ENCODE peak calls at places on chromosome 21, in eight cellular contexts. U is mammary epithelial cell, V is A549, T is left ventricle myocardium inferior, W is keratinocyte, S is gastrocnemius medialis, H is iPS DF 6.9, D is MM.1S. O is an unnamed sample. For H3K4me1, the result is how much of the 10 kb centered on the place peaks cover.

GRCh38 chr21:45525153-45525909 is 16.9 kb downstream of the SLC19A1 start:
- DNase-seq in U (no peak), V (no peak), T (peak), W (no peak), S (no peak), H (no peak), D (no peak), O (peak)

GRCh38 chr21:36038701-36039497 is 21.4 kb downstream of the SETD4 start:
- DNase-seq in U (no peak), V (no peak), T (no peak), W (no peak), S (no peak), H (no peak), D (peak), O (no peak)

GRCh38 chr21:32348604-32349332 is 44.0 kb downstream of the URB1 start:
- DNase-seq in U (no peak), V (no peak), T (no peak), W (no peak), S (no peak), H (no peak), D (no peak), O (no peak)

GRCh38 chr21:44969965-44970755 is 30.3 kb downstream of the SLX9 start:
- DNase-seq in U (no peak), V (no peak), T (no peak), W (no peak), S (no peak), H (no peak), D (no peak), O (no peak)

GRCh38 chr21:25639922-25640670 is 1.0 kb downstream of the JAM2 start:
- DNase-seq in U (no peak), V (no peak), T (peak), W (no peak), S (no peak), H (no peak), D (no peak), O (no peak)

GRCh38 chr21:25831300-25831699 is 96.5 kb downstream of the GABPA start:
- DNase-seq in U (no peak), V (no peak), T (no peak), W (no peak), S (no peak), H (no peak), D (no peak), O (no peak)

GRCh38 chr21:22900511-22900910 is 1902.3 kb downstream of the NCAM2 start:
- DNase-seq in U (no peak), V (no peak), T (no peak), W (no peak), S (no peak), H (no peak), D (no peak), O (no peak)

GRCh38 chr21:42923553-42924432 is 1.6 kb downstream of the ERVH48-1 start:
- DNase-seq in U (peak), V (peak), T (peak), W (peak), S (peak), H (peak), D (peak), O (peak)

GRCh38 chr21:44489962-44490361 is 34.7 kb downstream of the LRRC3 start:
- DNase-seq in U (no peak), V (no peak), T (no peak), W (no peak), S (no peak), H (no peak), D (no peak), O (no peak)

GRCh38 chr21:33622253-33622652 is 19.3 kb downstream of the CRYZL1 start:
- DNase-seq in U (no peak), V (no peak), T (no peak), W (no peak), S (no peak), H (no peak), D (no peak), O (no peak)

GRCh38 chr21:17427831-17428483 is 84.9 kb upstream of the CXADR start:
- DNase-seq in U (no peak), V (no peak), T (no peak), W (no peak), S (no peak), H (no peak), D (no peak), O (no peak)

GRCh38 chr21:45415188-45415942 is 10.4 kb downstream of the COL18A1 start:
- DNase-seq in U (no peak), V (no peak), T (peak), W (no peak), S (no peak), H (no peak), D (no peak), O (no peak)

GRCh38 chr21:33402011-33402979 is 918 bp upstream of the IFNGR2 start:
- DNase-seq in U (peak), V (no peak), T (peak), W (no peak), S (peak), H (no peak), D (no peak), O (peak)

GRCh38 chr21:21096956-21097355 is 98.7 kb downstream of the NCAM2 start:
- DNase-seq in U (no peak), V (no peak), T (no peak), W (no peak), S (no peak), H (no peak), D (no peak), O (no peak)

GRCh38 chr21:32580949-32581348 is 4.4 kb downstream of the TCP10L start:
- DNase-seq in U (no peak), V (no peak), T (no peak), W (no peak), S (no peak), H (no peak), D (no peak), O (no peak)

GRCh38 chr21:43812139-43812821 is 22.9 kb downstream of the RRP1 start:
- DNase-seq in U (peak), V (no peak), T (no peak), W (peak), S (peak), H (no peak), D (no peak), O (no peak)

GRCh38 chr21:44677881-44678280 is 4.1 kb downstream of the KRTAP12-1 start:
- DNase-seq in U (no peak), V (no peak), T (no peak), W (no peak), S (no peak), H (no peak), D (no peak), O (no peak)

GRCh38 chr21:43312751-43313169 is 114.2 kb downstream of the SIK1 start:
- DNase-seq in U (no peak), V (no peak), T (no peak), W (no peak), S (no peak), H (no peak), D (peak), O (no peak)

GRCh38 chr21:43865471-43866181 is 603 bp downstream of the AGPAT3 start:
- DNase-seq in U (peak), V (no peak), T (peak), W (no peak), S (no peak), H (no peak), D (peak), O (no peak)

GRCh38 chr21:36640260-36641244 is 58.4 kb upstream of the SIM2 start:
- DNase-seq in U (no peak), V (no peak), T (no peak), W (no peak), S (no peak), H (no peak), D (no peak), O (no peak)

GRCh38 chr21:23522750-23523149 is 2084.5 kb downstream of the MRPL39 start:
- DNase-seq in U (no peak), V (no peak), T (no peak), W (no peak), S (no peak), H (no peak), D (no peak), O (no peak)

GRCh38 chr21:26100573-26100972 is 70.0 kb downstream of the APP start:
- DNase-seq in U (no peak), V (no peak), T (no peak), W (no peak), S (no peak), H (no peak), D (no peak), O (no peak)

GRCh38 chr21:44793269-44794030 is 8.2 kb downstream of the UBE2G2 start:
- DNase-seq in U (peak), V (peak), T (peak), W (no peak), S (no peak), H (no peak), D (peak), O (no peak)

GRCh38 chr21:26846036-26846931 is 1.1 kb upstream of the ADAMTS1 start:
- DNase-seq in U (peak), V (peak), T (peak), W (no peak), S (peak), H (no peak), D (no peak), O (peak)

GRCh38 chr21:45208627-45208951 is 79.1 kb downstream of the POFUT2 start:
- DNase-seq in U (no peak), V (no peak), T (no peak), W (no peak), S (no peak), H (no peak), D (no peak), O (no peak)

GRCh38 chr21:29144736-29145353 is 14.4 kb downstream of the MAP3K7CL start:
- DNase-seq in U (peak), V (no peak), T (no peak), W (no peak), S (no peak), H (no peak), D (no peak), O (no peak)
- H3K4me3 ChIP-seq in U (no peak), V (no peak), T (peak), W (no peak), S (no peak), H (no peak), D (no peak), O (peak)

GRCh38 chr21:38136201-38136600 is 120.6 kb upstream of the KCNJ15 start:
- DNase-seq in U (no peak), V (peak), T (no peak), W (no peak), S (no peak), H (no peak), D (no peak), O (no peak)
- H3K4me1 ChIP-seq in U (under half), V (under half), T (under half), W (under half), S (under half), H (under half), D (under half), O (under half)

DNA sequence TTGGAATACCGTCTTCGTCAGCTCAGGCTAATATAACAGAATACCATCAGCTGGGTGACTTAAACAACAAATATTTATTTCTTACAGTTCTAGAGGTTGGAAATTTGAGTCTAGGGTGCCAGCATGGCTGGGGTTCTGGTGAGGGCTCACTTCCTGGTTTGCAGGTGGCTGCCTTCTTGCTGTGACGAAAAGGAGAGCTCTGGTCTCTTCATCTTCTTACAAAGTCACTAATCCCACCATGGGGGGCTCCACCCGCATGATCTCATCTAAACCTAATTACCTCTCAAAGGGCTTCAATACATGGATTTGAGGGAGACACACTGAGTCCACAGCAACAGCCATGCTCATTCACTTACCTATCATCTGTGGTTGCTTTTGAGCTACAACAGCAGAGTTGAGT is 78.3 kb downstream of the PSMG1 start:
- DNase-seq in U (no peak), V (no peak), T (no peak), W (no peak), S (no peak), H (no peak), D (no peak), O (no peak)
- H3K27ac ChIP-seq in U (no peak), V (peak), T (peak), W (no peak), S (peak), H (no peak), D (no peak), O (peak)

GRCh38 chr21:41676198-41676597 is 90.7 kb downstream of the RIPK4 start:
- DNase-seq in U (no peak), V (no peak), T (no peak), W (no peak), S (no peak), H (no peak), D (no peak), O (no peak)

GRCh38 chr21:41678944-41679343 is 87.9 kb downstream of the RIPK4 start:
- DNase-seq in U (peak), V (peak), T (peak), W (peak), S (peak), H (peak), D (peak), O (peak)

GRCh38 chr21:41678016-41678935 is 88.6 kb downstream of the RIPK4 start:
- DNase-seq in U (peak), V (peak), T (no peak), W (peak), S (no peak), H (no peak), D (no peak), O (no peak)

GRCh38 chr21:41675574-41675973 is 91.3 kb downstream of the RIPK4 start:
- DNase-seq in U (no peak), V (no peak), T (no peak), W (no peak), S (no peak), H (no peak), D (no peak), O (peak)

GRCh38 chr21:41677671-41678015 is 89.2 kb downstream of the RIPK4 start:
- DNase-seq in U (no peak), V (peak), T (no peak), W (no peak), S (no peak), H (no peak), D (no peak), O (no peak)
- H3K4me3 ChIP-seq in U (no peak), V (no peak), T (no peak), W (no peak), S (no peak), H (no peak), D (no peak), O (no peak)

GRCh38 chr21:14533555-14534400 is 12.3 kb downstream of the SAMSN1 start:
- DNase-seq in U (peak), V (peak), T (no peak), W (peak), S (no peak), H (no peak), D (no peak), O (no peak)
- H3K4me1 ChIP-seq in U (under half), V (under half), T (under half), W (under half), S (under half), H (under half), D (under half), O (under half)

GRCh38 chr21:34916446-34916845 is 132.7 kb downstream of the RUNX1 start:
- DNase-seq in U (no peak), V (no peak), T (no peak), W (no peak), S (no peak), H (no peak), D (no peak), O (no peak)
- H3K27ac ChIP-seq in U (no peak), V (no peak), T (no peak), W (no peak), S (no peak), H (no peak), D (no peak), O (no peak)